ENCODE peak calls at places on chromosome 6, in seven cellular contexts. H, O, N, R, M, K and S are unnamed samples. For H3K9me3, the result is how much of the 10 kb centered on the place peaks cover.

GRCh38 chr6:5599112-5599511 is 337.8 kb downstream of the FARS2 start:
- DNase-seq in H (no peak), M (no peak), K (no peak), O (no peak), N (no peak), R (no peak), S (no peak)

GRCh38 chr6:82924799-82925535 is 140.7 kb downstream of the UBE3D start:
- DNase-seq in N (no peak), O (no peak), H (peak), R (no peak), M (no peak), K (no peak), S (no peak)

GRCh38 chr6:98136333-98136732 is 698.0 kb upstream of the POU3F2 start:
- DNase-seq in M (no peak), K (no peak), R (no peak), H (no peak), N (no peak), O (no peak), S (no peak)

GRCh38 chr6:157194643-157195042 is 128.7 kb downstream of the TMEM242 start:
- DNase-seq in H (no peak), M (no peak), O (no peak), R (no peak), N (no peak), K (peak), S (no peak)

GRCh38 chr6:133833905-133834304 is 55.0 kb upstream of the TCF21 start:
- DNase-seq in O (no peak), N (no peak), R (peak), K (no peak), H (no peak), M (no peak), S (no peak)

GRCh38 chr6:20403080-20403765 is 1.5 kb downstream of the E2F3 start:
- DNase-seq in R (peak), N (peak), M (peak), O (peak), H (peak), K (peak), S (peak)

GRCh38 chr6:32047084-32047478 is 8.9 kb downstream of the CYP21A2 start:
- DNase-seq in O (no peak), N (no peak), H (no peak), M (no peak), R (peak), K (peak), S (no peak)

GRCh38 chr6:20707166-20707485 is 172.9 kb downstream of the CDKAL1 start:
- DNase-seq in O (no peak), H (no peak), N (peak), R (no peak), M (no peak), K (no peak), S (no peak)

GRCh38 chr6:149961728-149962425 is 1.9 kb upstream of the ULBP1 start:
- DNase-seq in R (no peak), H (peak), M (no peak), K (peak), N (peak), O (no peak), S (no peak)

GRCh38 chr6:106870069-106870468 is 104.5 kb downstream of the CD24 start:
- DNase-seq in R (no peak), M (no peak), N (no peak), O (no peak), K (peak), H (peak), S (no peak)

GRCh38 chr6:134619077-134619476 is 301.2 kb upstream of the SGK1 start:
- DNase-seq in M (no peak), K (no peak), N (no peak), R (no peak), O (no peak), H (no peak), S (no peak)

GRCh38 chr6:107730683-107731314 is 93.3 kb downstream of the SCML4 start:
- DNase-seq in K (no peak), O (no peak), N (no peak), H (no peak), M (no peak), R (no peak), S (no peak)

GRCh38 chr6:139632798-139633197 is 258.4 kb upstream of the CITED2 start:
- DNase-seq in M (no peak), K (no peak), H (no peak), N (no peak), R (no peak), O (no peak), S (no peak)

GRCh38 chr6:36381502-36382389 is 5.7 kb downstream of the ETV7 start:
- DNase-seq in N (no peak), K (no peak), R (no peak), H (no peak), O (no peak), M (no peak), S (no peak)

GRCh38 chr6:157314705-157315321 is 8.5 kb downstream of the TMEM242 start:
- DNase-seq in N (no peak), O (no peak), R (no peak), M (peak), K (peak), H (peak), S (no peak)

GRCh38 chr6:116307001-116307400 is 27.3 kb upstream of the TSPYL1 start:
- DNase-seq in R (no peak), O (no peak), K (no peak), N (no peak), H (no peak), M (no peak), S (no peak)

GRCh38 chr6:155678361-155678760 is 222.7 kb upstream of the NOX3 start:
- DNase-seq in K (no peak), R (no peak), M (no peak), N (no peak), H (no peak), O (no peak), S (no peak)

GRCh38 chr6:135434095-135434494 is 63.4 kb downstream of the AHI1 start:
- DNase-seq in O (no peak), R (no peak), K (no peak), H (no peak), N (no peak), M (no peak), S (no peak)

GRCh38 chr6:11196511-11197174 is 35.8 kb downstream of the NEDD9 start:
- DNase-seq in M (no peak), H (no peak), R (no peak), N (no peak), O (no peak), K (no peak), S (no peak)

GRCh38 chr6:53527249-53527765 is 17.6 kb downstream of the GCLC start:
- DNase-seq in N (no peak), K (no peak), H (no peak), O (no peak), M (no peak), R (no peak), S (no peak)

GRCh38 chr6:140441256-140441655 is 1066.8 kb upstream of the CITED2 start:
- DNase-seq in R (peak), N (peak), H (peak), K (peak), M (peak), O (peak), S (no peak)

GRCh38 chr6:114154812-114155211 is 183.9 kb upstream of the HDAC2 start:
- DNase-seq in K (no peak), N (no peak), O (no peak), M (no peak), R (no peak), H (no peak), S (no peak)

DNA sequence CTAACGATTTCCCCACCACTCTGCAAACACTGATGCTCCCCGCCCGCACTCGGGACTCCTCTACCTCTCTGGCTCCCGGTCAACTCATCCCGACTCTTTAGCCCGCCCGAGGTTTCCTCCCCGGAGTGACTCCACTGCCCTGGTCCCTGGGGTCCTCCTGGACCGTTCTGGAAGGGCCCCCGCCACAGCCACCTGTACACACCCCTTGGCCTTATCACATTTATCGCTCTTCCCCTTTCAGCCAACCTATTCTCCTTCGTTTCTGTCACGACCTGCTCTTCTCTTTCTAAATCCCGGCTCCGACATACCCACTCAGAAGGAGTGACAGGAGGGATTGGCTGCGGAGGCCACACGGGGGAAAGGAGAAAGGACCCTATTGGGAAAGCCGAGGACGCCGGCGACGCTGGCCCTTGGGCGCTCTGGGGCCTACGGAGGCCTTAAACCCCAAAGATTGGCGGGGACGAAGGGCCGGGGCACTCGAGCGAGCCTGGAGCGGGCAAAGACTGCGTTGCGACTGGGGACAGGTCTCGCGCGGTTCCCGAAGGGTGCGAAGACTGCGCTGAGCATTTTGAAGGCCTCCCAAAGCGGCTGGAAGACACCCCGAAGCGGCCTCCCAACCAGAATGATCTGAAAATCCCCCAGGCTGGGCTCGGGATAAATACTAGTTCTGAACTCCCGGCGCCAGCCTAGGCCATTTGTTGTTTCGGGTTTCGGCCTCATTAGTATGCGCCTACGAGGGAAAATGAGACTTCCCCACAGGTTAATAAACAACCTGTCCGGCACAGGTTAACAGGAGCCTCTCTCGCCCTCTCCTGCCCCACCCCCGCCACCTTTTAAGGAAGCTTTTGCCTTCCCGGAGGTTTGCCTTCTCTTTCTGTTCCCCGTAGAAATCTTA is 9.2 kb downstream of the SIM1 start:
- DNase-seq in K (no peak), H (no peak), R (no peak), M (peak), N (no peak), O (no peak), S (no peak)
- H3K9me3 ChIP-seq in K (under half), H (under half), R (under half), M (under half), N (under half), O (under half), S (under half)

DNA sequence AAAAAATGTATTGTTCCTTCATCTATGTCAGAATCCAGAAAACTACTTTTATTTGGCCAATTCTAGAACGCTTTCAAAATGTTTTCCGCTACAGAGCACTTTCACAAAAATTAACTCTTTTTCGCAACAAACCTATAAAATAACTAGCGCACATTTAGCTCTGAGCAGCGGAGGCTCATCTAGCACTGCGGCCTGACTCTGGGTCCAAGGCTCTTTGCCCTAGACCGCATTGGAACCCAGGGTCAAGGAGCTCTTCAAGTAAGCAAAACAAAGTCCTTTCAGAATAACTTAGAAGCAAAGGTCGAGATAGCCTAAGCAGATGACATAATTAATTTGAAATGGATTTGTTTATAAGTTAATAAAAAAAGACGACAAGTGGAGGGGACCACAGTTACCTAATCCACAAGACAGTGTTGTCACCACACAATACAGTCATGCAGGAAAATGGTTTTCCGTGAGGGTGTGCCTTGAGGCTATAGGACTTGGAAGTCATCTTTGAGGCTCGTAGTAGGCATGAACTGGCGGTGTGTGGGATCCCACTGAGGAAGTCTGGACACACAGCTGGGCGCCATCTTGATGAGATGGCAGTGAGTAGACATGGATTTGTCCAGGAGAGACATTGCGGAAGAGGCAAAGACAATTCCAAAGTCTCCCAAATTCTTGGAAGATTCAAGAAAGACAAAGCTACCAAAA is 29.2 kb upstream of the IRF4 start:
- DNase-seq in M (no peak), O (no peak), H (no peak), N (no peak), K (no peak), R (no peak), S (no peak)
- H3K9me3 ChIP-seq in M (under half), O (under half), H (under half), N (under half), K (under half), R (under half), S (under half)

GRCh38 chr6:105212587-105212986 is 32.8 kb upstream of the POPDC3 start:
- DNase-seq in H (no peak), R (no peak), K (no peak), M (no peak), O (no peak), N (no peak), S (no peak)

GRCh38 chr6:105210932-105211531 is 31.2 kb upstream of the POPDC3 start:
- DNase-seq in N (no peak), O (no peak), R (no peak), K (no peak), M (no peak), H (no peak), S (no peak)

GRCh38 chr6:105215506-105215905 is 35.7 kb upstream of the POPDC3 start:
- DNase-seq in H (no peak), M (no peak), K (no peak), O (no peak), R (no peak), N (no peak), S (no peak)

GRCh38 chr6:105211831-105212230 is 32.0 kb upstream of the POPDC3 start:
- DNase-seq in H (peak), K (peak), O (no peak), M (no peak), R (no peak), N (no peak), S (no peak)

DNA sequence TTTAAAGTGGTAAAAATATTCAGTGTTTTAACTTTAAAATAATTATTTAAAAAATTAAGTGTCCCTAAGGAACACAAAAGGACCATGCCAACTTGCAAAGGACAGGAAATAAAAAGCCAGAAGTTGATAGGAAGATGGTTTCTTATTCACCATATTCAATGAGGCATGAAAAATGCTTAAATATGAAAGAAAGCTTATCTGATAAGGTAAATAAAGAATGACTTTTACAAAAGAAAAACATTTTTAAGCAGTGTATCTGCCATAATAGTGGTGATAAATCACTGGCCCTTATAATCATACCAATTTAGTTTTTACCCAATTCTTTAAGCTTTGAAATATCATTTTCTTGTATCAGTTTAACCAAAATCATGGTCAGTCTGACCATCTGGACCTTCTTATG is 33.5 kb upstream of the POPDC3 start:
- DNase-seq in K (no peak), H (no peak), O (no peak), N (no peak), M (no peak), R (no peak), S (no peak)
- H3K9me3 ChIP-seq in K (under half), H (under half), O (under half), N (under half), M (under half), R (under half), S (under half)

GRCh38 chr6:168793649-168794048 is 352.7 kb downstream of the SMOC2 start:
- DNase-seq in M (no peak), O (no peak), H (no peak), N (no peak), K (no peak), R (no peak), S (no peak)
- H3K9me3 ChIP-seq in M (under half), O (under half), H (under half), N (under half), K (under half), R (under half), S (under half)

GRCh38 chr6:125454351-125454750 is 152.6 kb upstream of the HDDC2 start:
- DNase-seq in K (no peak), H (no peak), M (no peak), N (no peak), O (no peak), R (no peak), S (no peak)
- H3K9me3 ChIP-seq in K (under half), H (under half), M (under half), N (under half), O (under half), R (under half), S (under half)

DNA sequence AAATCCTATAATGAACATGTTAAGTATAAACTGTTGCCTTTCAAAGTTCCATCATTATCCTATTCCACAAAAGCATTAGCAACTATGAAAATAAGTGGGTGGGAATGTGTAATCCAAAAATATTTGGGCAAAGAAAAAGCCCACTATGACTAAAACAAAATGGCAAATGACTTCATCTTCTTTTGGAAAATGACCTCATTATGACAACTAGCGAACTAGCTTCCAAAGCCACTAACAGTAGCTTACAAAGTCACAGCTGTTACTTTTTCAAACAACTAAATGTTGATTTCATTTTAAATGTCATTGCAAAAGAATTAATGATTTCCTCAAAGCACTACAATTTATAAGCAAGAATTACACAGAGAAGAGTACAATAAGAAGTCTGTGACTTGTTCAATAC is 49.8 kb upstream of the RUNX2 start:
- DNase-seq in M (no peak), H (no peak), O (no peak), R (no peak), K (no peak), N (no peak), S (no peak)
- H3K9me3 ChIP-seq in M (under half), H (under half), O (under half), R (under half), K (under half), N (under half), S (under half)